ENCODE peak calls at places on chromosomes 6 and 20, in four cellular contexts. C, N, Z and M are unnamed samples.

GRCh38 chr20:13231031-13231752 is 10.1 kb downstream of the ISM1 start:
- DNase-seq in C (no peak), N (no peak), Z (peak), M (peak)

GRCh38 chr20:20612251-20612650 is 100.2 kb downstream of the RALGAPA2 start:
- DNase-seq in C (no peak), N (no peak), Z (no peak), M (no peak)

GRCh38 chr6:149560736-149561135 is 5.4 kb upstream of the GINM1 start:
- DNase-seq in C (no peak), N (no peak), Z (no peak), M (peak)

GRCh38 chr6:35368038-35368887 is 25.9 kb downstream of the PPARD start:
- DNase-seq in C (peak), N (no peak), Z (peak), M (peak)

GRCh38 chr20:51591871-51592270 is 49.4 kb upstream of the NFATC2 start:
- DNase-seq in C (no peak), N (no peak), Z (no peak), M (no peak)

GRCh38 chr6:52887912-52888535 is 21.5 kb downstream of the GSTA3 start:
- DNase-seq in C (no peak), N (no peak), Z (no peak), M (no peak)

GRCh38 chr6:169169375-169169774 is 84.3 kb downstream of the THBS2 start:
- DNase-seq in C (no peak), N (no peak), Z (no peak), M (no peak)

GRCh38 chr6:45657243-45657642 is 279.5 kb upstream of the SUPT3H start:
- DNase-seq in C (no peak), N (no peak), Z (no peak), M (no peak)

GRCh38 chr6:143348531-143348930 is 102.0 kb downstream of the ADAT2 start:
- DNase-seq in C (no peak), N (no peak), Z (no peak), M (no peak)

GRCh38 chr6:67889682-67889995 is 745.4 kb upstream of the ADGRB3 start:
- DNase-seq in C (no peak), N (no peak), Z (no peak), M (no peak)

GRCh38 chr6:144104898-144105487 is 9.6 kb upstream of the SF3B5 start:
- DNase-seq in C (no peak), N (no peak), Z (peak), M (peak)

GRCh38 chr6:14283600-14284235 is 166.1 kb downstream of the CD83 start:
- DNase-seq in C (no peak), N (no peak), Z (no peak), M (no peak)

GRCh38 chr20:54573838-54574237 is 98.4 kb downstream of the DOK5 start:
- DNase-seq in C (no peak), N (no peak), Z (no peak), M (no peak)

GRCh38 chr6:157943964-157944283 is 37.7 kb upstream of the SYNJ2 start:
- DNase-seq in C (no peak), N (no peak), Z (no peak), M (no peak)

GRCh38 chr20:29878281-29878741 is 1379.2 kb upstream of the DEFB115 start:
- DNase-seq in C (peak), N (peak), Z (no peak), M (no peak)

GRCh38 chr6:86937219-86938079 is at the start of gene HTR1E:
- DNase-seq in C (no peak), N (no peak), Z (peak), M (peak)

GRCh38 chr6:166655713-166656265 is 28.7 kb upstream of the RPS6KA2 start:
- DNase-seq in C (no peak), N (no peak), Z (no peak), M (no peak)

GRCh38 chr6:26064619-26065257 is 22.5 kb upstream of the HFE start:
- DNase-seq in C (no peak), N (no peak), Z (peak), M (peak)

GRCh38 chr6:157868835-157869234 is 45.8 kb downstream of the SNX9 start:
- DNase-seq in C (no peak), N (no peak), Z (no peak), M (no peak)

GRCh38 chr6:18277181-18278006 is 13.1 kb upstream of the DEK start:
- DNase-seq in C (no peak), N (no peak), Z (no peak), M (no peak)

GRCh38 chr6:128725271-128726233 is 157.4 kb upstream of the LAMA2 start:
- DNase-seq in C (no peak), N (no peak), Z (peak), M (peak)

GRCh38 chr6:12327391-12327790 is 37.2 kb downstream of the EDN1 start:
- DNase-seq in C (no peak), N (no peak), Z (peak), M (no peak)

GRCh38 chr6:146367061-146367460 is 176.6 kb upstream of the RAB32 start:
- DNase-seq in C (no peak), N (no peak), Z (no peak), M (no peak)

GRCh38 chr20:62835931-62836861 is 19.3 kb downstream of the COL9A3 start:
- DNase-seq in C (peak), N (peak), Z (no peak), M (peak)

GRCh38 chr6:157773248-157773773 is 49.7 kb upstream of the SNX9 start:
- DNase-seq in C (no peak), N (no peak), Z (no peak), M (no peak)

GRCh38 chr6:105258816-105259215 is 79.0 kb upstream of the POPDC3 start:
- DNase-seq in C (no peak), N (no peak), Z (no peak), M (peak)
- H3K4me3 ChIP-seq in C (no peak), N (no peak), Z (no peak), M (no peak)

GRCh38 chr6:55839080-55839479 is 36.3 kb downstream of the BMP5 start:
- DNase-seq in C (no peak), N (no peak), Z (no peak), M (no peak)
- TF ChIP-seq CTCF in C (no peak), N (no peak), Z (no peak), M (no peak)

GRCh38 chr6:122994256-122994655 is 1.8 kb upstream of the CLVS2 start:
- DNase-seq in C (no peak), N (no peak), Z (no peak), M (no peak)

GRCh38 chr6:122997541-122998150 is 1.6 kb downstream of the CLVS2 start:
- DNase-seq in C (no peak), N (no peak), Z (no peak), M (no peak)

GRCh38 chr6:122996797-122997520 is 924 bp downstream of the CLVS2 start:
- DNase-seq in C (no peak), N (no peak), Z (no peak), M (no peak)

GRCh38 chr6:122998403-122998965 is 2.4 kb downstream of the CLVS2 start:
- DNase-seq in C (no peak), N (no peak), Z (no peak), M (no peak)

DNA sequence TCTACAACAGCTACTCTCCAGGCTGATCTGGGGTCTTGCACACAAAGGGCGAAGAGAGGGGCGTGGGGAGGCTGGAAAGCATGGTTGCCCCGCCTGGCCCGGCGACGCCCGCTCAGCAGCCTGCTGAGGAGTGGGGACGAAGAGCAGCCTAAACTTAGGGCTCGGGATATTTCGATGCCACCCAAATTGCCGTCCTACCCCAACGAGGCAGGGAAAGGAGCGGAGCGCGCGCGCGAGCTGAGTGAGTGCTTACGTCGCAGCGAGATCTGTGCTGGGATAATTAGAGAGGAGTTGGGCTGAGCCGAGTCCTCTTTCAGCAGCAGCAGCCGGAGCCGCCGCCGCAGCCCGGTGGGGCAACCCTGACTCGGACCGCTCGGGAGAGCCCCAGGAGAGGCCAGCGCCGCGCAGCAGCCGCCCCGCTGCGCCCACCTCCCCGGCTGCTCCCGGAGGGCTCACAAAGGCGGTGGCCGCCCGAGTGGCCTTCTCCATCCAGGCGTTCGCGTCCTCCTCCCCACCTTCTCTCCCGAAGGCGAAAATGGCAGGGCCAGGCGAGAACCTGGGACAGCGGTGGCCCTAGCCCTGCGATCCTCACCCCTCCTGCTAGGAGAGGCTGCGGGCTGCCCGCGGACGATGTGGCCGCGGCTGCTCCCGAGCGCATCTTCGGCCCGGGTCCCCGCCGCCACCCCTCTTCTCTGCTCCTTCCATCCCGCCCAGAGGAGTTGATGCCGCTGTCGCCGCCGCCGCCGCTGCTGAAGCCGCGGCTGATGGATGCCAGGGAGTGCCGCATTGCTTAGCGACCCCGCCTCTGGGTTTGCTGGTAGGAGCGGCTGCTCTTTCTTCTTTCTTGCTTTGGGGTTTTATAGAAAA is at the start of gene CLVS2:
- DNase-seq in C (no peak), N (no peak), Z (peak), M (peak)
- H3K4me3 ChIP-seq in C (no peak), N (peak), Z (peak), M (peak)

GRCh38 chr6:151763938-151764680 is 43.4 kb upstream of the ESR1 start:
- DNase-seq in C (peak), N (peak), Z (peak), M (peak)
- TF ChIP-seq CTCF in C (peak), N (peak), Z (peak), M (peak)

GRCh38 chr6:2999621-3000455 is at the start of gene NQO2:
- DNase-seq in C (peak), N (peak), Z (peak), M (peak)

GRCh38 chr6:3001773-3002293 is 2.1 kb downstream of the NQO2 start:
- DNase-seq in C (no peak), N (no peak), Z (peak), M (peak)

GRCh38 chr6:3001146-3001772 is 1.6 kb downstream of the NQO2 start:
- DNase-seq in C (no peak), N (no peak), Z (no peak), M (no peak)

GRCh38 chr6:2993755-2994317 is 5.9 kb upstream of the NQO2 start:
- DNase-seq in C (no peak), N (no peak), Z (no peak), M (no peak)

DNA sequence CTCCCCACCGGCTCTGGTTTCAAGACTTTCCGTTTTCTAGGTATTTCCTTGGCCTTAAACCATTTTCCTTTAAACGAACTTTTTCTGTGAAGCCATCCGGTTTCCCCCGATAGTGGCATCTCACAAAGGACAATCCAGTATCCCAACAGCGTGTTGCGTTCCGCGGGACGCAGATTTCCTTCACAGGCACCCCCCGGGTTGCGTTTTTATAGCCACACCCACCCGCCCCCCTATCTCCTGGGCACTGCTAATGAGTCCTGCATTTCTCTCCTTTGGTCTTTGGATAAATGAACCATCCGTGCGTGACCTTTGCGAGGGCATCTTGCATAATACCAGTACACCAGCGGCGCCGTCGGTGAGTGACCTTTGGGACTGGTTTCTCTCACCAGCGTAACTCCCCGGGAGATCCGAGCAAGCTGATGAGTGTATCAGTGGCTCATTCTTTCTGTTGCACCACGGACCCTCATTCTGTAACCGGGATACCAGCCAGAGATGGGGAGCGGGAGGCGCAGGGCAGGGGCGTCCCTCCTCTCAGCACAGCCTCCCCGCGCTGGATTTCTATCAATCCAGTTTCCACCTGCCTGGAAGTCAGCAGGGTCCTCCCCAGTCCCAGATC is 581 bp upstream of the NQO2 start:
- DNase-seq in C (peak), N (no peak), Z (no peak), M (peak)
- H3K4me3 ChIP-seq in C (peak), N (peak), Z (peak), M (peak)

DNA sequence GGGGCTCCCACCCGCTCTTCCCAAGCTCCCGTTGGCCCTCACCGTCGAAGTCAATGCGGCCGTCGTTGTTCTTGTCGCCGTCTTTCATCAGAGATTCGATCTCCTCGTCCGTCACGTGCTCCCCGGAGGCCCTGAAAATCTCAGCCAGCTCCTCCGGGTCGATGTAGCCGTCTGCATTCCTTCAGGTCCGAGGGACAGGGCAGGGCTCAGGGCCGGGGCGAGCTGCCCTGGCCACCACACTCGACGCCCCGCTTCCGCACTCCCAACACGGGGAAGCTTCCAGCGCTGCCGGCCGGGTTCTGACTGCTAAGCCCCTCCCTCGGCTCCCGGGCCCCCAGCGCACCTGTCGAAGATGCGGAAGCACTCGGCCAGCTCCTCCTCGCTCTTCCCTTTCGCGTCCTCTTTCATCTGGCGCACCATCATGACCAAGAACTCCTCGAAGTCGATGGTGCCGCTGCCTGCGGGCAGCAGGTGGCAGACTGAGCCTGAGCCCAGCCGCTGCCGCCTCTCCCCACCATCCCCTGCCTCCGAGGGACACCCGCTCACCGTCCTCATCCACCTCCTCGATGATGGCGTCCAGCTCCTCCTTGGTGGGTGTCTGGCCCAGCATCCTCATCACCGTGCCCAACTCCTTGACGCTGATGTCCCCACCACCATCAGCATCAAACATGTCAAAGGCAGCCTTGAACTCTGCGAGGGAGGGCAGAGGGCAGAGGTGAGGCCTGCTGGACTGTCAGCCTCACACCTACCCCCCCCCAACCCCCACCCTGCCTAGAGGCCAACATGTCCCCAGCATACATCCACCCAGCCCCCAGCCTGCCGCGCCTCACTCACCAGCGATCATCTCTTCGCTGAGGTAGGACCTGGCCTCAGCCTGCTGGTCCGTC is 2.9 kb downstream of the TNNC2 start:
- DNase-seq in C (no peak), N (no peak), Z (peak), M (no peak)
- TF ChIP-seq CTCF in C (peak), N (peak), Z (peak), M (peak)

DNA sequence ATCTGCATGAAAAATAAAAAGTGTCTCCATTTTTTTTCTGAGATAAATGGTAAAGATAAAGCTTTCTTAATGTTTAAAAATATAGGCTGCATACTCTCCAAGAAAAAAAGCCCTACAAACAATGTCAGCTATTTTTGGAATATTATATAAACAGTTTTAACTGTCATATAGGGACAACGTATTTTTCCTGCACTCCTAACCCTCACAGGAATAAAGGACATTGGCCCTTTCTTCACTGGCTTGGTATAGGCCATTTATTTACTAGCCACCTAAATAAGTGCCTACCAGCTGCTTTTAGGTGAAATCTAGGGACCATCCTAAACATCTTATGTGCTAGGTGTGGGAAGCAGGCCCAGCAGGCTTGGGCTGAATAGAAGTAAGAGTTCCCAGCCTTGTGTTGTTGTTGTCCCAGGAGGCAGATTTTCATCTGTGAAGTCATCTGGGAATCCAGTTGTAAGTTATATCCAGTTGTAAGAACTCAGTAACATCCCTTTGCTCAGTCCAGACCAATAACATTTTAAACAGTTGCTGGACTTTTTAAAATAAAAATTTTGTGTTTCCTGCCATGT is 21.3 kb downstream of the FOXO3 start:
- DNase-seq in C (no peak), N (no peak), Z (peak), M (no peak)
- H3K4me3 ChIP-seq in C (no peak), N (no peak), Z (no peak), M (no peak)

GRCh38 chr6:106124015-106124414 is 37.9 kb downstream of the PRDM1 start:
- DNase-seq in C (no peak), N (no peak), Z (no peak), M (no peak)
- TF ChIP-seq CTCF in C (no peak), N (no peak), Z (no peak), M (no peak)

DNA sequence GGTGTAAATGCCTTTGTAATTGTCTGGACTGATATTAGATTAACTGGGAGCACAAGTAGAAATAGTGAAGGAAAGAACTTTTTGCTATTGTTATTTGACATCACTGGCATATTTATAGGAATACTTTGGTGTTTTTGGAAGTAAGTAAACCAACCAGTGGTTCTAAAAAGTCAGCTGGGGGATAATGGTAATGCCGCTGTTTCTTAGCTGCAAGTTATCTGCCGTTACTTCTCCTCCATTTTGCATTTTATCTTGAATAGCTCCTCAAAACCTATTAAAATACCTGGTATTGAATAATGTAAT is 3.8 kb downstream of the PTPN1 start:
- DNase-seq in C (no peak), N (no peak), Z (no peak), M (no peak)
- H3K4me3 ChIP-seq in C (no peak), N (peak), Z (no peak), M (peak)

GRCh38 chr6:24760210-24760609 is 14.5 kb upstream of the GMNN start:
- DNase-seq in C (no peak), N (no peak), Z (no peak), M (no peak)

GRCh38 chr6:24757610-24758009 is 17.1 kb upstream of the GMNN start:
- DNase-seq in C (no peak), N (no peak), Z (no peak), M (no peak)

GRCh38 chr6:24761193-24761835 is 13.4 kb upstream of the GMNN start:
- DNase-seq in C (no peak), N (no peak), Z (no peak), M (no peak)

GRCh38 chr6:24761851-24762250 is 12.9 kb upstream of the GMNN start:
- DNase-seq in C (no peak), N (no peak), Z (no peak), M (no peak)

DNA sequence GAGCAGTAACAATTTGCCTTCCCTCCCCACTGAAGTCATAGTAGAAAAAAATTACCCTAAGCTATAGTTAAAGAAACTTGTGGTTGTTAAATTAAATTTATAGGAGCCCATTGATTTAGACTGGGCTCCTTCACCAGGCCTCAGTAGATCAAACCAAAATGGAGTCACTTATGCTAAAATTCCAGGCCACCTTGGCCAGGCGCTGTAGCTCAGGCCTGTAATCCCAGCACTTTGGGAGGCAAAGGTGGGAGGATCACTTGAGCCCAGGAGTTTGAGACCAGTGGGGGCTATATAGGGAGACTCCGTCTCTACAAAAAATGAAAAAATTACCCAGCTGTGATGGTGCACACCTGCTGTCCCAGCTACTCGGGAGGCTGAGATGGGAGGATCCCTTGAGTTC is 15.0 kb upstream of the GMNN start:
- DNase-seq in C (no peak), N (no peak), Z (no peak), M (no peak)
- TF ChIP-seq CTCF in C (no peak), N (no peak), Z (no peak), M (no peak)